ENCODE peak calls at places on chromosome 4, in six cellular contexts. J is SK-N-SH, U is HCT116, G is neural progenitor cell, O is MM.1S, L is PC-3. X is an unnamed sample.

GRCh38 chr4:156255608-156256007 is 301.9 kb upstream of the CTSO start:
- DNase-seq in O (no peak), J (no peak), L (no peak), U (no peak), G (no peak), X (no peak)

GRCh38 chr4:158936238-158936637 is 166.6 kb upstream of the RAPGEF2 start:
- DNase-seq in J (no peak), L (no peak), U (no peak), O (no peak), G (no peak), X (peak; percentile 61)

GRCh38 chr4:32429151-32429550 is 1709.0 kb downstream of the PCDH7 start:
- DNase-seq in L (no peak), O (no peak), G (no peak), J (no peak), U (no peak), X (no peak)

GRCh38 chr4:121326580-121326979 is 54.2 kb downstream of the QRFPR start:
- DNase-seq in O (no peak), U (no peak), J (no peak), L (no peak), G (peak; percentile 73), X (no peak)

GRCh38 chr4:152690706-152691651 is 11.2 kb upstream of the TMEM154 start:
- DNase-seq in O (no peak), G (no peak), L (no peak), J (no peak), U (no peak), X (peak; percentile 26)

GRCh38 chr4:139316733-139317132 is 14.5 kb upstream of the NDUFC1 start:
- DNase-seq in L (no peak), U (no peak), O (no peak), J (no peak), G (no peak), X (no peak)

GRCh38 chr4:186203391-186203802 is 12.0 kb downstream of the CYP4V2 start:
- DNase-seq in L (no peak), U (no peak), G (no peak), J (peak; percentile 39), O (peak; percentile 22), X (no peak)

GRCh38 chr4:113635739-113636437 is 125.7 kb downstream of the CAMK2D start:
- DNase-seq in G (no peak), O (no peak), J (no peak), L (peak; percentile 49), U (no peak), X (no peak)

GRCh38 chr4:336099-336892 is 1.3 kb upstream of the ZNF141 start:
- DNase-seq in O (no peak), L (no peak), G (peak; percentile 21), U (no peak), J (peak; percentile 78), X (peak; percentile 58)

GRCh38 chr4:338759-339097 is 1.1 kb downstream of the ZNF141 start:
- DNase-seq in O (no peak), G (peak; percentile 9), L (no peak), U (no peak), J (no peak), X (no peak)

GRCh38 chr4:337143-337931 is at the start of gene ZNF141:
- DNase-seq in U (no peak), G (peak; percentile 97), L (peak; percentile 93), J (peak; percentile 97), O (no peak), X (peak; percentile 98)

GRCh38 chr4:336893-337142 is 796 bp upstream of the ZNF141 start:
- DNase-seq in U (no peak), G (peak; percentile 63), L (peak; percentile 3), J (no peak), O (no peak), X (no peak)

DNA sequence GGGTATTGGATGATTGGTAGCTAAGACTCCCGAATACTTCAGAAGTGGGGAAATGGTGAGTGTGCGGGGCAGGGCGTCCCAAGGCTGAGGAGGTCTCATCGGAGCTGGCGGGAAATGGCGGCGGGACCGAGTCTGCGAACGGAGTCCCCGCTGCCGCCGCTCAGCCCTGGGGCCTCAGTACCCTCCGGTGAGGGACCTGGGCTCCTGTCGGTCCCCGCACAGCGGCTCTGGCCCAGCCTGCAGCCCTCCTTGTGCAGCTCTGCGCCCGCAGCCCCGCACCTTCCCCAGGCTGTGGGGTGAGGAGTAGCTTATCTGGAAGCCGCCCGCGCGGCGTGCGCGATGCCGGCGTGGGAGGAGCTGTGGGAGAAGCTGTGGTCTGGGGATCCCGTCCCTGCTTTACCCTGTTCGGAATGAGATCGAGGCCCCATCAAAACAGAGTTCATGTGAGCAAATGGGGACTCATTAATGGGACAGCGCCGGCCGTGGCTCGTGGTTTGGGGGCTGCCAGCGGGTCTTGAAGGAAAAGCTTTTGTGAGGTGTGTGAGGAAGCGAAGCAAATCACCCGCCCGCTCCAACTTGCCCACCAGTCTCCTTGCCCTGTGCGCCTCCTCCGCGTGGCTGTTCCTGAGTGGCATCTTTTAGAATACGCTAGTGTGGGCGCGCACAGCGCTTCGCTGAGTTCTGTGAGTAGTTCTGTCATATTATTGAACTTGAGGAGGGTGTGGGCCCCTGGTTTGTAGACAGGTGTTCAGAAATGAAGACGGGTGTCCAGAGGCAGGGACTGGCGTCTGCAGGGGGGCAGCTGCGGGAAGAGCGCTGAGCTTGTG is 531 bp downstream of the ZNF141 start:
- DNase-seq in J (no peak), O (no peak), L (no peak), G (no peak), U (no peak), X (peak; percentile 68)
- H2AFZ ChIP-seq in J (peak overlapping the region; percentile 96), O (no peak overlapping the region), L (peak overlapping the region; percentile 79), G (peak overlapping the region; percentile 73), U (no peak overlapping the region), X (peak overlapping the region; percentile 93)

GRCh38 chr4:84878541-84878940 is 87.9 kb downstream of the WDFY3 start:
- DNase-seq in L (no peak), U (no peak), G (no peak), O (no peak), J (no peak), X (peak; percentile 41)
- TF ChIP-seq EZH2phosphoT487 in L (no peak), U (no peak), G (no peak), O (no peak), J (no peak), X (no peak)

DNA sequence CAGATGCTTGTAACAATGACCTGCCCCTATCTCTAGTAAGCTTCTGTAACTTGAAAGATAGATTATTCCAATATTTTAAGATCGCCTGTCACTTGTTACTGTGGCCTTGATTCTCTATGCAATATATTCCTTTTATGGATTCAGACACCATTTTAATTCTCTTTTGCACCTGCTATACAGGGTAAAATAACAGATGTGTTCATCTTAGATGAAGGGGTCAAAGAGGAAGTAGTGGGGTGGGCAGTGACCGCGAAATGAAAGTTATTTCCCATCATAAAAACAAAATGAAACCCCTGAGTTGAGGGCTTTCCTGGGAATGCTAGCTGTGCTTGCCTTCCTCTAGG is 175.9 kb downstream of the TSPAN5 start:
- DNase-seq in U (no peak), G (no peak), J (no peak), L (no peak), O (no peak), X (no peak)
- H3K9ac ChIP-seq in U (no peak overlapping the region), G (no peak overlapping the region), J (no peak overlapping the region), L (peak overlapping the region; percentile 80), O (no peak overlapping the region), X (no peak overlapping the region)

DNA sequence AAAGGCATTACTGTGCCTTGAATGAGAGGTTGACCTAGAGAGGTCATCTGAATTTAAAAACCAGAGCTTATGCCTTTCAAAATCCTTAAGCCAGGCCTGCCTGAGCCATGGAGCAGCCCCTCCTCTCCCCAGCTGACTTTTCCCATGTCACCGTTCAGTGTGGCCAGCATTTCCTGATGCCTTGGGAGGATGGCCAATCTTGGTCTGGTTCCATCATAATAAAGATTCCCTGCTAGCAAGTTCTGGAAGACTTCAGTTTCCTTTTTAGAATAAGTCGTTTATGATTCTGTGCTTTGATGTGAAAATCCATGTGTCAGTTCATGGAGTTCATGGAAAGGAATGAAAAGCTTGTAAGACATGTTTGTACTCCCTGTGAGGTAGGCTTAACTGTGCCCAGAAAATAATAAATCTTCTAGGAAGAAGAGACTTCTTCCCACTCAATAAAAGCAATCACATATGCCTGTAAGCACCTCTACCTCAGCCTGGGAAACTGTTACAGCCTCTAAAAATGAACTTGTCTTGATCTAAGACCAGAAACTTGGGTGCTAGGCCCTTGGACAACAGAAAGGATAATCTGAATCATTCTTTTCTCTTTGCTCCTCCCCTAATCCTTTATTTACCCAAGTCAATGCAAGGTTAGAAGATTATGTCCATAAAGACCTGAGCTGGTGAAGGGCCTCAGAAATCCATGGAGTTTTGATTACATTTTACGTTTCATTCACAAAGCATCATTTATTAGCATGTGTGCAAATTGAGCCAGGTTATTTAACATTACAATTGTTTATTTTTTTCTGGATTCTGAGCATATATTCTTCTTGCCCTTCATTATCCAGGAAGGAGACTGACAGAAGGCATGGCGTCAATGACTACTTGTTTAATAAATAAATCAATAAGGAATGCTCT is 84.0 kb upstream of the TBC1D9 start:
- DNase-seq in O (no peak), U (no peak), J (no peak), G (peak; percentile 9), L (no peak), X (no peak)
- H2AFZ ChIP-seq in O (no peak overlapping the region), U (no peak overlapping the region), J (no peak overlapping the region), G (no peak overlapping the region), L (no peak overlapping the region), X (no peak overlapping the region)